ENCODE peak calls at places on chromosomes 7 and 10, in eight cellular contexts. One of them, this sample, is unnamed.

GRCh38 chr10:85429126-85429525 is 937.5 kb downstream of the GRID1 start:
- DNase-seq in stomach: no peak
- DNase-seq in GM13976: no peak
- DNase-seq in WTC11: no peak
- DNase-seq in HL-60: no peak
- DNase-seq in Calu3: no peak
- DNase-seq in fibroblast of pulmonary artery: no peak
- DNase-seq in astrocyte of the cerebellum: no peak
- DNase-seq in this sample: no peak

GRCh38 chr10:47309403-47310089 is 9.5 kb downstream of the GDF10 start:
- DNase-seq in stomach: no peak
- DNase-seq in GM13976: no peak
- DNase-seq in WTC11: peak; percentile 55
- DNase-seq in HL-60: no peak
- DNase-seq in Calu3: no peak
- DNase-seq in fibroblast of pulmonary artery: no peak
- DNase-seq in astrocyte of the cerebellum: no peak
- DNase-seq in this sample: no peak

GRCh38 chr10:43057231-43057711 is 19.6 kb upstream of the RET start:
- DNase-seq in stomach: no peak
- DNase-seq in GM13976: no peak
- DNase-seq in WTC11: peak; percentile 6
- DNase-seq in HL-60: no peak
- DNase-seq in Calu3: no peak
- DNase-seq in fibroblast of pulmonary artery: no peak
- DNase-seq in astrocyte of the cerebellum: no peak
- DNase-seq in this sample: no peak

GRCh38 chr10:11993834-11994468 is 48.7 kb downstream of the UPF2 start:
- DNase-seq in stomach: no peak
- DNase-seq in GM13976: peak; percentile 75
- DNase-seq in WTC11: no peak
- DNase-seq in HL-60: no peak
- DNase-seq in Calu3: no peak
- DNase-seq in fibroblast of pulmonary artery: no peak
- DNase-seq in astrocyte of the cerebellum: no peak
- DNase-seq in this sample: peak; percentile 51

GRCh38 chr7:127678947-127679346 is 27.0 kb downstream of the SND1 start:
- DNase-seq in stomach: no peak
- DNase-seq in GM13976: peak; percentile 57
- DNase-seq in WTC11: no peak
- DNase-seq in HL-60: no peak
- DNase-seq in Calu3: no peak
- DNase-seq in fibroblast of pulmonary artery: no peak
- DNase-seq in astrocyte of the cerebellum: no peak
- DNase-seq in this sample: peak; percentile 49

GRCh38 chr10:43284341-43284910 is 17.6 kb upstream of the RASGEF1A start:
- DNase-seq in stomach: no peak
- DNase-seq in GM13976: no peak
- DNase-seq in WTC11: peak; percentile 76
- DNase-seq in HL-60: no peak
- DNase-seq in Calu3: peak; percentile 44
- DNase-seq in fibroblast of pulmonary artery: peak; percentile 17
- DNase-seq in astrocyte of the cerebellum: no peak
- DNase-seq in this sample: no peak

GRCh38 chr10:94006591-94007550 is 13.1 kb downstream of the PLCE1 start:
- DNase-seq in stomach: peak; percentile 61
- DNase-seq in GM13976: no peak
- DNase-seq in WTC11: no peak
- DNase-seq in HL-60: no peak
- DNase-seq in Calu3: peak; percentile 42
- DNase-seq in fibroblast of pulmonary artery: peak; percentile 92
- DNase-seq in astrocyte of the cerebellum: peak; percentile 97
- DNase-seq in this sample: no peak

GRCh38 chr10:55628260-55628701 is 732.8 kb downstream of the ZWINT start:
- DNase-seq in stomach: peak; percentile 38
- DNase-seq in GM13976: no peak
- DNase-seq in WTC11: peak; percentile 61
- DNase-seq in HL-60: no peak
- DNase-seq in Calu3: no peak
- DNase-seq in fibroblast of pulmonary artery: no peak
- DNase-seq in astrocyte of the cerebellum: no peak
- DNase-seq in this sample: no peak

GRCh38 chr10:125344573-125345121 is 184.3 kb upstream of the CTBP2 start:
- DNase-seq in stomach: peak; percentile 50
- DNase-seq in GM13976: no peak
- DNase-seq in WTC11: no peak
- DNase-seq in HL-60: no peak
- DNase-seq in Calu3: peak; percentile 53
- DNase-seq in fibroblast of pulmonary artery: no peak
- DNase-seq in astrocyte of the cerebellum: no peak
- DNase-seq in this sample: peak; percentile 11

GRCh38 chr7:108211382-108212201 is 81.4 kb upstream of the LAMB4 start:
- DNase-seq in stomach: peak; percentile 31
- DNase-seq in GM13976: no peak
- DNase-seq in WTC11: peak; percentile 44
- DNase-seq in HL-60: peak; percentile 56
- DNase-seq in Calu3: peak; percentile 66
- DNase-seq in fibroblast of pulmonary artery: peak; percentile 85
- DNase-seq in astrocyte of the cerebellum: peak; percentile 3
- DNase-seq in this sample: no peak

GRCh38 chr7:31950101-31950755 is 120.0 kb downstream of the PDE1C start:
- DNase-seq in stomach: no peak
- DNase-seq in GM13976: no peak
- DNase-seq in WTC11: no peak
- DNase-seq in HL-60: no peak
- DNase-seq in Calu3: no peak
- DNase-seq in fibroblast of pulmonary artery: peak; percentile 9
- DNase-seq in astrocyte of the cerebellum: no peak
- DNase-seq in this sample: no peak

GRCh38 chr10:60524541-60524940 is 134.9 kb upstream of the ANK3 start:
- DNase-seq in stomach: no peak
- DNase-seq in GM13976: no peak
- DNase-seq in WTC11: no peak
- DNase-seq in HL-60: no peak
- DNase-seq in Calu3: no peak
- DNase-seq in fibroblast of pulmonary artery: peak; percentile 32
- DNase-seq in astrocyte of the cerebellum: peak; percentile 56
- DNase-seq in this sample: no peak

GRCh38 chr10:70694410-70695179 is 22.3 kb downstream of the ADAMTS14 start:
- DNase-seq in stomach: no peak
- DNase-seq in GM13976: no peak
- DNase-seq in WTC11: no peak
- DNase-seq in HL-60: no peak
- DNase-seq in Calu3: no peak
- DNase-seq in fibroblast of pulmonary artery: peak; percentile 64
- DNase-seq in astrocyte of the cerebellum: peak; percentile 92
- DNase-seq in this sample: no peak

GRCh38 chr10:100621360-100622205 is 85.8 kb downstream of the HIF1AN start:
- DNase-seq in stomach: no peak
- DNase-seq in GM13976: no peak
- DNase-seq in WTC11: no peak
- DNase-seq in HL-60: peak; percentile 36
- DNase-seq in Calu3: no peak
- DNase-seq in fibroblast of pulmonary artery: peak; percentile 13
- DNase-seq in astrocyte of the cerebellum: no peak
- DNase-seq in this sample: peak; percentile 47

GRCh38 chr10:13809447-13809846 is 222.7 kb downstream of the PRPF18 start:
- DNase-seq in stomach: no peak
- DNase-seq in GM13976: no peak
- DNase-seq in WTC11: peak; percentile 81
- DNase-seq in HL-60: no peak
- DNase-seq in Calu3: no peak
- DNase-seq in fibroblast of pulmonary artery: no peak
- DNase-seq in astrocyte of the cerebellum: no peak
- DNase-seq in this sample: no peak

GRCh38 chr10:118545381-118545780 is 50.1 kb downstream of the PRLHR start:
- DNase-seq in stomach: no peak
- DNase-seq in GM13976: no peak
- DNase-seq in WTC11: no peak
- DNase-seq in HL-60: no peak
- DNase-seq in Calu3: no peak
- DNase-seq in fibroblast of pulmonary artery: no peak
- DNase-seq in astrocyte of the cerebellum: no peak
- DNase-seq in this sample: no peak

GRCh38 chr10:99560277-99561126 is 27.8 kb downstream of the NKX2-3 start:
- DNase-seq in stomach: peak; percentile 42
- DNase-seq in GM13976: peak; percentile 50
- DNase-seq in WTC11: peak; percentile 76
- DNase-seq in HL-60: peak; percentile 49
- DNase-seq in Calu3: peak; percentile 56
- DNase-seq in fibroblast of pulmonary artery: peak; percentile 60
- DNase-seq in astrocyte of the cerebellum: no peak
- DNase-seq in this sample: peak; percentile 43

GRCh38 chr7:100629117-100629711 is 12.1 kb downstream of the TFR2 start:
- DNase-seq in stomach: peak; percentile 31
- DNase-seq in GM13976: peak; percentile 70
- DNase-seq in WTC11: peak; percentile 87
- DNase-seq in HL-60: peak; percentile 44
- DNase-seq in Calu3: peak; percentile 38
- DNase-seq in fibroblast of pulmonary artery: peak; percentile 32
- DNase-seq in astrocyte of the cerebellum: no peak
- DNase-seq in this sample: peak; percentile 71

GRCh38 chr10:22222236-22223190 is 4.7 kb upstream of the EBLN1 start:
- DNase-seq in stomach: no peak
- DNase-seq in GM13976: no peak
- DNase-seq in WTC11: no peak
- DNase-seq in HL-60: no peak
- DNase-seq in Calu3: no peak
- DNase-seq in fibroblast of pulmonary artery: no peak
- DNase-seq in astrocyte of the cerebellum: no peak
- DNase-seq in this sample: peak; percentile 25

GRCh38 chr10:120426306-120426705 is 30.7 kb upstream of the PLPP4 start:
- DNase-seq in stomach: no peak
- DNase-seq in GM13976: no peak
- DNase-seq in WTC11: no peak
- DNase-seq in HL-60: no peak
- DNase-seq in Calu3: no peak
- DNase-seq in fibroblast of pulmonary artery: peak; percentile 49
- DNase-seq in astrocyte of the cerebellum: no peak
- DNase-seq in this sample: no peak

DNA sequence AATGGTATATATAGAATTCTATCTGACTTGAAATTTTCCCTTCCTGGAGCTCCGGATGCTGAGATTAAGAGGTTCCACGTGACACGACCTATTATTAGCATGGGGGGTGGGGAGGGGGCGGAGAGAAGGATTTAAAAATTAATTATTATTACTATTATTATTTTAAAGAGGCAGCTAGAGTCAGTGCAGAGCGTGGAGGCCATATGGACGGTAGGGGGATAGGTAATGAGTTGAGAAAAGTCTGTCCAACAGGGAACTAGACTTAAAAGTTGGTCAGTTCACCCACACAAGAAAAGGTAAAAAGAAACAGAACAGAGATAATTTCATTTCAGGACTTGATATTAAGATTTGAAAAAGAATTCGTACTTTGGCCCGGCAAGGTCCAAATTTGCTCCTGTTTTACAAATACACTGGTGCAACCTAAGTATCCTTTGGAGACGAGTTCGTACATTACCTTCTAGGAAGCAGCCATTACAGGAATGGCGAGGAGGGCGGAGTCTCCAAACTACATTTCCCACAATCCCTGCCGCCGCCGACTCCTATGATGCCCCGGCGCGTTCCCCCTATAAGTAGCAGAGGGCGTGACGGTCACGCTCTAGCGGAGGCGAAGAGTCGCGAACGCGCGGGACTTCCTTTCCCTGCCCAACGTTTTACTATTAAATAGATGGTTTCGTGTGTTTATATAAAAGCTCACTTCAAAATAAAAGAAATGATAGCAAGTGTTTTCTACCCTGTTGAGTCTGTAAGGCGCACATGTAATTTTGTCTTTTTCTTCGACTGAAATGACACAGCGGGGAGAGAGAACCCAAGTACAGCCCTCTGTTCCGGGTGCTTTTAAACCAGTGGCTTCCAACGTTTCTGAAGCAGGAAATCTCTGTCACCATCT is at the start of gene SMIM30:
- DNase-seq in stomach: peak; percentile 93
- DNase-seq in GM13976: peak; percentile 75
- DNase-seq in WTC11: peak; percentile 85
- DNase-seq in HL-60: peak; percentile 94
- DNase-seq in Calu3: peak; percentile 85
- DNase-seq in fibroblast of pulmonary artery: peak; percentile 91
- DNase-seq in astrocyte of the cerebellum: peak; percentile 60
- DNase-seq in this sample: peak; percentile 83
- TF ChIP-seq CTCF in stomach: no peak
- TF ChIP-seq CTCF in GM13976: no peak
- TF ChIP-seq CTCF in WTC11: no peak
- TF ChIP-seq CTCF in HL-60: no peak
- TF ChIP-seq CTCF in Calu3: no peak
- TF ChIP-seq CTCF in fibroblast of pulmonary artery: no peak
- TF ChIP-seq CTCF in astrocyte of the cerebellum: no peak
- TF ChIP-seq CTCF in this sample: no peak

GRCh38 chr7:6718124-6718523 is 11.4 kb upstream of the ZNF12 start:
- DNase-seq in stomach: no peak
- DNase-seq in GM13976: no peak
- DNase-seq in WTC11: no peak
- DNase-seq in HL-60: no peak
- DNase-seq in Calu3: no peak
- DNase-seq in fibroblast of pulmonary artery: no peak
- DNase-seq in astrocyte of the cerebellum: no peak
- DNase-seq in this sample: no peak
- TF ChIP-seq CTCF in stomach: no peak
- TF ChIP-seq CTCF in GM13976: peak; percentile 17
- TF ChIP-seq CTCF in WTC11: no peak
- TF ChIP-seq CTCF in HL-60: no peak
- TF ChIP-seq CTCF in Calu3: no peak
- TF ChIP-seq CTCF in fibroblast of pulmonary artery: no peak
- TF ChIP-seq CTCF in astrocyte of the cerebellum: no peak
- TF ChIP-seq CTCF in this sample: no peak

DNA sequence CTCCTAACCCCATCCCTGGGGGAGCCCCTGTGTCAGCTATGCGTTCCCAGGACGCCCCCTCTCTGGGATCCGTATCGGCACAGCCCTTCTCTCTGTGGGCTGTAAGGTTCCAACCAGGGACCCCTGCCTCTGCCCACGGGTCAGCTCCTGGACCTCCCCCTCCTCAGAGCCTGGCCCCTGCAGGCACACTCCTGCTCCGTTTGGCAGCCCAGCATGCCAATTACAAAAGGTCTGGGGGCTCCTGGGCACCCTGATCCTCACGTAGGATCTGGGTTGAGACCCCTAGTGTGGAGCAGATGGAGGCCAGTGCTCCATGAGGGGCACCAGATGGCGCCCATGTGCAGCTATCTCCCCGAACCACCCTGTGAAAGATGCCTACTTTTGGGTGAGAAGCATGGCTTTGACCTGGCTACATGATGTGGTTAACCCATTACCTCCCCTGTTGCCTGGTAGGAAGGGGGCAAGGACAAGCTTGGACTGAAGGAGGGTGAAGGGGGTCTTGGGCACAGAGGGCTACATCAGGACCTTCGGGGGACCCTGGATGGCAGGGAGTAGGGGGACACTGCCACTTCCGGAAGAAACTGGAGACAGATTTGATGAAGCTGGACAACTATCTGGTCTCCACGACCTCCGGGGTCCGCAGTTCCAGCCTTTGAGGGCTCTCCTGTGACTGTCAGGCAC is 9.0 kb downstream of the TACR2 start:
- DNase-seq in stomach: no peak
- DNase-seq in GM13976: no peak
- DNase-seq in WTC11: no peak
- DNase-seq in HL-60: peak; percentile 49
- DNase-seq in Calu3: peak; percentile 44
- DNase-seq in fibroblast of pulmonary artery: no peak
- DNase-seq in astrocyte of the cerebellum: no peak
- DNase-seq in this sample: peak; percentile 50
- TF ChIP-seq CTCF in stomach: no peak
- TF ChIP-seq CTCF in GM13976: no peak
- TF ChIP-seq CTCF in WTC11: no peak
- TF ChIP-seq CTCF in HL-60: peak; percentile 20
- TF ChIP-seq CTCF in Calu3: peak; percentile 73
- TF ChIP-seq CTCF in fibroblast of pulmonary artery: peak; percentile 29
- TF ChIP-seq CTCF in astrocyte of the cerebellum: peak; percentile 31
- TF ChIP-seq CTCF in this sample: no peak

GRCh38 chr7:109868215-109868614 is 1222.7 kb upstream of the LRRN3 start:
- DNase-seq in stomach: no peak
- DNase-seq in GM13976: no peak
- DNase-seq in WTC11: no peak
- DNase-seq in HL-60: no peak
- DNase-seq in Calu3: no peak
- DNase-seq in fibroblast of pulmonary artery: no peak
- DNase-seq in astrocyte of the cerebellum: no peak
- DNase-seq in this sample: no peak
- TF ChIP-seq CTCF in stomach: no peak
- TF ChIP-seq CTCF in GM13976: no peak
- TF ChIP-seq CTCF in WTC11: no peak
- TF ChIP-seq CTCF in HL-60: no peak
- TF ChIP-seq CTCF in Calu3: no peak
- TF ChIP-seq CTCF in fibroblast of pulmonary artery: no peak
- TF ChIP-seq CTCF in astrocyte of the cerebellum: no peak
- TF ChIP-seq CTCF in this sample: no peak